ENCODE peak calls at places on chromosomes 12 and 14, in five cellular contexts. W is CD8-positive, alpha-beta memory T cell; B is neural progenitor cell; I is adrenal gland; L is testis. C is an unnamed sample.
A peak's percentile ranks its signal among the peaks of the same experiment; 100 is the strongest.

GRCh38 chr14:71355324-71356201 is 448.3 kb downstream of the PCNX1 start:
- DNase-seq in W (no peak), B (no peak), I (peak; percentile 32), L (peak; percentile 69), C (peak; percentile 38)

GRCh38 chr14:101504096-101504948 is 57.0 kb upstream of the DIO3 start:
- DNase-seq in W (no peak), B (no peak), I (no peak), L (peak; percentile 51), C (peak; percentile 22)

GRCh38 chr14:52998376-52999010 is 47.6 kb upstream of the FERMT2 start:
- DNase-seq in W (no peak), B (no peak), I (no peak), L (peak; percentile 21), C (no peak)

GRCh38 chr12:32135967-32136366 is 29.3 kb downstream of the BICD1 start:
- DNase-seq in W (no peak), B (no peak), I (no peak), L (no peak), C (no peak)

GRCh38 chr12:71460318-71460717 is 20.7 kb downstream of the LGR5 start:
- DNase-seq in W (no peak), B (no peak), I (no peak), L (no peak), C (no peak)

GRCh38 chr12:117967512-117967911 is 1.3 kb downstream of the KSR2 start:
- DNase-seq in W (no peak), B (peak; percentile 8), I (no peak), L (no peak), C (no peak)

GRCh38 chr12:52860102-52860838 is 11.5 kb upstream of the KRT78 start:
- DNase-seq in W (no peak), B (no peak), I (no peak), L (no peak), C (peak; percentile 63)

GRCh38 chr12:113643575-113643974 is 171.9 kb upstream of the LHX5 start:
- DNase-seq in W (no peak), B (no peak), I (no peak), L (no peak), C (no peak)

GRCh38 chr12:62472472-62472871 is 5.8 kb downstream of the MON2 start:
- DNase-seq in W (no peak), B (peak; percentile 10), I (no peak), L (no peak), C (no peak)

GRCh38 chr12:94649349-94650142 is 811 bp downstream of the TMCC3 start:
- DNase-seq in W (peak; percentile 29), B (peak; percentile 68), I (peak; percentile 56), L (peak; percentile 26), C (no peak)

GRCh38 chr12:27869567-27869966 is 89.5 kb upstream of the MANSC4 start:
- DNase-seq in W (no peak), B (no peak), I (no peak), L (no peak), C (no peak)

GRCh38 chr14:103130017-103130764 is 6.9 kb downstream of the TNFAIP2 start:
- DNase-seq in W (no peak), B (no peak), I (no peak), L (no peak), C (no peak)

GRCh38 chr12:106108187-106108816 is 30.5 kb downstream of the NUAK1 start:
- DNase-seq in W (no peak), B (no peak), I (no peak), L (no peak), C (no peak)

GRCh38 chr14:23667134-23667533 is 31.0 kb downstream of the DHRS2 start:
- DNase-seq in W (no peak), B (no peak), I (no peak), L (no peak), C (no peak)

GRCh38 chr12:39912211-39912980 is 193.5 kb downstream of the SLC2A13 start:
- DNase-seq in W (no peak), B (no peak), I (peak; percentile 52), L (no peak), C (peak; percentile 62)

GRCh38 chr12:96177013-96177412 is 17.2 kb upstream of the ELK3 start:
- DNase-seq in W (no peak), B (no peak), I (no peak), L (no peak), C (no peak)

GRCh38 chr12:95443458-95443857 is 30.5 kb upstream of the METAP2 start:
- DNase-seq in W (no peak), B (peak; percentile 76), I (no peak), L (no peak), C (no peak)

GRCh38 chr14:77290705-77291104 is 19.7 kb upstream of the NGB start:
- DNase-seq in W (no peak), B (no peak), I (no peak), L (no peak), C (no peak)

GRCh38 chr12:125983784-125984510 is 918.7 kb downstream of the AACS start:
- DNase-seq in W (no peak), B (peak; percentile 94), I (no peak), L (no peak), C (no peak)

GRCh38 chr12:107322063-107322462 is 228.7 kb upstream of the CRY1 start:
- DNase-seq in W (peak; percentile 80), B (no peak), I (no peak), L (no peak), C (peak; percentile 49)

GRCh38 chr14:24179961-24180726 is 8.3 kb downstream of the REC8 start:
- DNase-seq in W (no peak), B (no peak), I (peak; percentile 57), L (no peak), C (no peak)

GRCh38 chr12:11780521-11781101 is 131.1 kb downstream of the ETV6 start:
- DNase-seq in W (no peak), B (no peak), I (no peak), L (no peak), C (no peak)

GRCh38 chr12:109277899-109278762 is 31.0 kb downstream of the FOXN4 start:
- DNase-seq in W (no peak), B (peak; percentile 27), I (no peak), L (peak; percentile 76), C (no peak)

GRCh38 chr12:20946732-20947131 is 136.2 kb downstream of the SLCO1B3 start:
- DNase-seq in W (no peak), B (peak; percentile 69), I (no peak), L (peak; percentile 54), C (no peak)

GRCh38 chr12:9636150-9636549 is 28.4 kb upstream of the KLRB1 start:
- DNase-seq in W (no peak), B (no peak), I (no peak), L (no peak), C (no peak)

GRCh38 chr12:9636807-9637206 is 29.1 kb upstream of the KLRB1 start:
- DNase-seq in W (no peak), B (no peak), I (no peak), L (no peak), C (no peak)

GRCh38 chr12:9635014-9635413 is 27.3 kb upstream of the KLRB1 start:
- DNase-seq in W (no peak), B (no peak), I (no peak), L (no peak), C (no peak)

GRCh38 chr12:9642606-9643270 is 26.8 kb upstream of the CLEC2D start:
- DNase-seq in W (no peak), B (no peak), I (no peak), L (no peak), C (no peak)

DNA sequence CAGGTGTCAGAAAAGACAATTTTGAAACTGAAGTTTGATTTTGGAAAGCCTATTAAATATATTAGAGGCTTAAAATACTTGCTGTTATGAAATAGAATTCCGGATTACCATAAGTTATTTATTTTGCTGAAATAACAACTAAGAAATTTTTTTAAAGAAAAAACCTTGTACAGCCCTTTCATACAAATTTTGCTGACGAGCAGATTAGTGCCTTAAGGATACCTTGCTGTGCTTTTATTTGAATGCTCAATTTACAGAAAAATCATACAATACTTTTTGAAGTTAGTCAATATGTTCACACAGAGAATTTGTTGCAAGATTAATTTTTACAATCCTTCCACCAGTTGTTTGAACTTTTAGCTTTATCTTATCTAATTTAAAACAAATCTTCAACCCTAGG is 29.5 kb upstream of the CLEC2D start:
- DNase-seq in W (no peak), B (no peak), I (no peak), L (no peak), C (no peak)
- H3K4me1 ChIP-seq in W (peaks cover 42% of the 10 kb centered on the region), B (no peaks in the 10 kb centered on the region), I (no peaks in the 10 kb centered on the region), L (no peaks in the 10 kb centered on the region), C (no peaks in the 10 kb centered on the region)

GRCh38 chr14:90409209-90409730 is 12.4 kb downstream of the CALM1 start:
- DNase-seq in W (no peak), B (no peak), I (no peak), L (no peak), C (no peak)
- H3K4me3 ChIP-seq in W (no peak overlapping the region), B (no peak overlapping the region), I (no peak overlapping the region), L (no peak overlapping the region), C (no peak overlapping the region)

GRCh38 chr12:130872179-130873096 is 572 bp downstream of the RAN start:
- DNase-seq in W (peak; percentile 63), B (peak; percentile 71), I (peak; percentile 53), L (peak; percentile 60), C (peak; percentile 61)
- H3K4me1 ChIP-seq in W (peaks cover 49% of the 10 kb centered on the region), B (peaks cover 25% of the 10 kb centered on the region), I (peaks cover 12% of the 10 kb centered on the region), L (peaks cover 9% of the 10 kb centered on the region), C (no peaks in the 10 kb centered on the region)

DNA sequence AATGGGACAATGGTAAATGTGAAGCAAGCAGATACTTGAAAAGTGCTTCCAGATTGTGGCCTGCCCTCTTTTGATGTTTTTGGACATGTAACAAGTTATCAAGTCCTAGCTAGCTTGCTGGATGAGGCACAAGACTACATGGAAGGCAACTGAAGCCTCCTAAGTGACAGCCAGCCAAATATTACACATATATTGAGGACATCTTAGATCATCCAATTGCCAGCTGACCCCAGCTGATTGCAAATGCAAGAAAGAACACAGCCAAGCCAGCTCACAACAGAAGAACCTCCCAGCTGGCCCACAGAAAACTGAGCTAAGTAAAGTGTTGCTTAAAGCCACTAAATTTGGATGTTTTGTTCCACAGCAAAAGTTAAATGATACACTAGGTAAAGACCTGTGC is 156.9 kb downstream of the SRGAP1 start:
- DNase-seq in W (no peak), B (no peak), I (no peak), L (no peak), C (no peak)
- H3K4me3 ChIP-seq in W (no peak overlapping the region), B (no peak overlapping the region), I (no peak overlapping the region), L (no peak overlapping the region), C (no peak overlapping the region)

GRCh38 chr14:75457648-75458165 is 29.9 kb downstream of the JDP2 start:
- DNase-seq in W (no peak), B (no peak), I (no peak), L (no peak), C (no peak)

GRCh38 chr14:75459099-75459741 is 31.4 kb downstream of the JDP2 start:
- DNase-seq in W (no peak), B (no peak), I (peak; percentile 43), L (peak; percentile 46), C (no peak)

GRCh38 chr14:75457024-75457390 is 29.2 kb downstream of the JDP2 start:
- DNase-seq in W (no peak), B (no peak), I (no peak), L (no peak), C (no peak)

GRCh38 chr14:75459791-75460190 is 32.0 kb downstream of the JDP2 start:
- DNase-seq in W (no peak), B (no peak), I (no peak), L (no peak), C (no peak)

DNA sequence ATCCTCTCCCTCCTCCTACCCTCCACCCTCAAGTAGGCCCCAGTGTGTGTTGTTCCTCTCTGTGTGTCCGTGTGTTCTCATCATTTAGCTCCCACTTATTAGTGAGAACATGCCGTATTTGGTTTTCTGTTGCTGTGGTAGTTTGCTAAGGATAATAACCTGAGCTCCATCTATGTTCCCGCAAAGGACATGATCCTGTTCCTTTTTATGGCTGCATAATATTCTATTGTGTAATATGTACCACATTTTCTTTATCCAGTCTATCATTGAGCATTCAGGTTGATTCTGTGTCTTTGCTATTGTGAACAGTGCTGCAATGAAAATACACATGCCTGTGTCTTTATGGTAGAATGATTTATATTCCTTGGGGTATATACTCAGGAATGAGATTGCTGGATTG is 30.5 kb downstream of the JDP2 start:
- DNase-seq in W (no peak), B (no peak), I (no peak), L (no peak), C (no peak)
- H3K4me1 ChIP-seq in W (no peaks in the 10 kb centered on the region), B (peaks cover 25% of the 10 kb centered on the region), I (peaks cover 15% of the 10 kb centered on the region), L (peaks cover 28% of the 10 kb centered on the region), C (no peaks in the 10 kb centered on the region)